ENCODE peak calls at places on chromosomes 7 and 10, in four cellular contexts. A is HepG2, H is K562, O is GM12878. M is an unnamed sample.

GRCh38 chr7:94396044-94396443 is 1.3 kb downstream of the COL1A2 start:
- DNase-seq in A (no peak), H (peak; percentile 34), O (no peak), M (no peak)

GRCh38 chr10:63155388-63156028 is 22.4 kb downstream of the NRBF2 start:
- DNase-seq in A (no peak), H (no peak), O (no peak), M (no peak)

GRCh38 chr7:152760384-152761115 is 998 bp downstream of the ACTR3B start:
- DNase-seq in A (no peak), H (no peak), O (no peak), M (no peak)

GRCh38 chr10:77334501-77334900 is 303.1 kb downstream of the KCNMA1 start:
- DNase-seq in A (no peak), H (no peak), O (no peak), M (no peak)

GRCh38 chr10:89427629-89428028 is 13.3 kb downstream of the IFIT5 start:
- DNase-seq in A (no peak), H (no peak), O (no peak), M (no peak)

GRCh38 chr10:103367379-103367781 is 396 bp upstream of the TAF5 start:
- DNase-seq in A (no peak), H (no peak), O (no peak), M (peak; percentile 17)

GRCh38 chr10:29239569-29240472 is 49.0 kb upstream of the LYZL1 start:
- DNase-seq in A (peak; percentile 57), H (peak; percentile 52), O (no peak), M (peak; percentile 59)

GRCh38 chr7:19377611-19378339 is 232.6 kb upstream of the FERD3L start:
- DNase-seq in A (no peak), H (peak; percentile 6), O (no peak), M (peak; percentile 23)

GRCh38 chr7:132251327-132251659 is 325.0 kb downstream of the PLXNA4 start:
- DNase-seq in A (peak; percentile 87), H (no peak), O (no peak), M (no peak)

GRCh38 chr10:111109506-111110242 is 32.8 kb downstream of the ADRA2A start:
- DNase-seq in A (no peak), H (no peak), O (no peak), M (no peak)

GRCh38 chr7:33979807-33980355 is 74.5 kb downstream of the BMPER start:
- DNase-seq in A (peak; percentile 5), H (no peak), O (no peak), M (no peak)

GRCh38 chr10:95245425-95246055 is 45.3 kb downstream of the PDLIM1 start:
- DNase-seq in A (no peak), H (no peak), O (peak; percentile 81), M (no peak)

GRCh38 chr7:44958645-44959344 is 20.0 kb downstream of the MYO1G start:
- DNase-seq in A (no peak), H (no peak), O (no peak), M (no peak)

GRCh38 chr7:152866125-152866524 is 106.6 kb downstream of the ACTR3B start:
- DNase-seq in A (no peak), H (no peak), O (no peak), M (no peak)

GRCh38 chr7:73737491-73738219 is 947 bp downstream of the ABHD11 start:
- DNase-seq in A (no peak), H (no peak), O (no peak), M (no peak)

GRCh38 chr7:56287429-56288138 is 171.4 kb upstream of the NUPR2 start:
- DNase-seq in A (no peak), H (no peak), O (no peak), M (no peak)

GRCh38 chr7:2114052-2114451 is 118.7 kb downstream of the MAD1L1 start:
- DNase-seq in A (no peak), H (no peak), O (no peak), M (no peak)

GRCh38 chr7:45099891-45100760 is 11.4 kb upstream of the NACAD start:
- DNase-seq in A (no peak), H (no peak), O (no peak), M (no peak)

GRCh38 chr7:29479606-29480200 is 83.9 kb upstream of the PRR15 start:
- DNase-seq in A (no peak), H (no peak), O (no peak), M (no peak)

GRCh38 chr10:50373821-50374501 is 122.6 kb upstream of the ASAH2 start:
- DNase-seq in A (no peak), H (no peak), O (no peak), M (no peak)

GRCh38 chr10:42934842-42935241 is 142.0 kb upstream of the RET start:
- DNase-seq in A (no peak), H (no peak), O (no peak), M (no peak)

GRCh38 chr7:80819503-80819902 is 99.3 kb downstream of the SEMA3C start:
- DNase-seq in A (no peak), H (no peak), O (no peak), M (no peak)

GRCh38 chr7:45430397-45430796 is 143.8 kb upstream of the ADCY1 start:
- DNase-seq in A (no peak), H (no peak), O (no peak), M (no peak)

GRCh38 chr7:136523581-136523980 is 344.9 kb upstream of the CHRM2 start:
- DNase-seq in A (no peak), H (no peak), O (no peak), M (no peak)

GRCh38 chr7:155643804-155644177 is 670 bp upstream of the RBM33 start:
- DNase-seq in A (no peak), H (no peak), O (no peak), M (no peak)

GRCh38 chr7:142796501-142797341 is 26.0 kb downstream of the PRSS2 start:
- DNase-seq in A (no peak), H (no peak), O (no peak), M (no peak)

GRCh38 chr10:94287331-94287730 is 75.4 kb downstream of the NOC3L start:
- DNase-seq in A (no peak), H (no peak), O (no peak), M (no peak)

GRCh38 chr7:137996386-137996851 is 5.5 kb downstream of the CREB3L2 start:
- DNase-seq in A (no peak), H (peak; percentile 62), O (no peak), M (no peak)

GRCh38 chr7:137992042-137992737 is 9.7 kb downstream of the CREB3L2 start:
- DNase-seq in A (peak; percentile 98), H (peak; percentile 76), O (no peak), M (no peak)

GRCh38 chr7:137993395-137993743 is 8.5 kb downstream of the CREB3L2 start:
- DNase-seq in A (no peak), H (no peak), O (no peak), M (no peak)

GRCh38 chr7:137992738-137993394 is 9.0 kb downstream of the CREB3L2 start:
- DNase-seq in A (peak; percentile 78), H (no peak), O (no peak), M (no peak)

DNA sequence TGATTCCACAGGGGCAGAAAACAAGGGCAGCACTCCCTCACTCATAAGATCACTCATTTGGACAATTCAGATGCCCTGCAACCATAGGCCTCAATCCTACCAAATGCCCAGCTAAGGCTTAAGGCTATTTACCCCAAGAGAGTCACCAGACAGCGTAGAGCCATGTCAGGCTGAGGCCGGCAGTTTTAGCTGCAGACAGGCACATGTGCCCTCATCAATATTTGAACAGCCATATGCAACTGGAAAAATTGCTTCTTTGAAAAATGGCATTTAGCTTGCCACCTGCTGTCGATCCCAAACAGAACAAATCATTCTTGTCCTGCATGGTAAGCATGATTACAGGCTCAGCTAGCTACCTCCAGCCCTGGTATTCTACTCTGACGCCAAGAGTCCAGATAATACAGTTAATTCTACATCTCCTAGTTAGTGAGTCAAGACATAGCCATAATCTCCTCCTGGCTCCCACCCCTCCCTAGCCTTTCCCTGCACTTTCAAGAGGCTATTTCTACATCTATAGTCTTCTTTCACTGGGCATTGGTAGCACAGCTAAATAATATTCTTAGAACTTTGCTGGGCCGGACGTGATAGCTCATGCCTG is 7.7 kb downstream of the CREB3L2 start:
- DNase-seq in A (no peak), H (no peak), O (no peak), M (no peak)
- TF ChIP-seq FOXM1 in A (no peak), H (no peak), O (no peak), M (no peak)

GRCh38 chr7:91455411-91455810 is 191.2 kb downstream of the FZD1 start:
- DNase-seq in A (no peak), H (no peak), O (no peak), M (no peak)
- TF ChIP-seq TARDBP in A (no peak), H (no peak), O (no peak), M (no peak)

DNA sequence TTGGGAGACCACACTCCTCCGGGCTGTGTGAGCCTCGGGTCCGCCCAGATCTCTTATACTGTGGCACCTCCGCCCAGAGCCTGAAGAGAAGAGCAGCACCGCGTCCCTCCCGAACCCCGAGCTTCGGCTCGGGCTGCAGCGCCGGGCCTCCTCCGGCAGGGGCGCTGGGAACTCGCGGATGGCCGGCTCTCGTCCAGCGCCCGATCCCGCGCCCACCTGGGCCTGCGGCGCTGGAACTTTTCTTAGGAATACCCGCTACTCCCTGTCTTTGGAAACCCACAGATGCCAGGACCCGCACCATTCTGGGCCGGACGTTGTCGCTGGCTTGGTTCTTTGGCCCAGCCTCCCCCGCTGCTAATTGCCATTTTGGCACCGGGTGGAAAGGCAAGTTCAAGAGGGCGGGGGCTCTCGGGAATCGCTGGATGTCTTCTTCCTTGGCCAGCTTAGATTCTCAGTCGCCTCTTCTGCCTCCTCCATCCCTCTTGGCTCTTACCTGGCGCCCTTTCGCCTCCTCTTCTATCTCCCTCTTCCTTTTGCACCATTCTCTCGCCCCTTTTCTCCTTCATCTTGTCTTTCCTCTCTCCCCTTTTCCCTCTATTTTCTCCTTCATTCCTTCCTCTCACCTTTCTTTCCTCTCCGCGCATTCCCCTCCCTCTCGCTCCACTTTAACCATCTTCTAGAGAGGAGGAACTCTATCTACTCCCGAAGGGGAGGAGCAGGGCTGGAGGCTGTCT is 2.1 kb upstream of the SORCS3 start:
- DNase-seq in A (no peak), H (peak; percentile 27), O (no peak), M (peak; percentile 79)
- TF ChIP-seq FOXM1 in A (no peak), H (no peak), O (no peak), M (no peak)

DNA sequence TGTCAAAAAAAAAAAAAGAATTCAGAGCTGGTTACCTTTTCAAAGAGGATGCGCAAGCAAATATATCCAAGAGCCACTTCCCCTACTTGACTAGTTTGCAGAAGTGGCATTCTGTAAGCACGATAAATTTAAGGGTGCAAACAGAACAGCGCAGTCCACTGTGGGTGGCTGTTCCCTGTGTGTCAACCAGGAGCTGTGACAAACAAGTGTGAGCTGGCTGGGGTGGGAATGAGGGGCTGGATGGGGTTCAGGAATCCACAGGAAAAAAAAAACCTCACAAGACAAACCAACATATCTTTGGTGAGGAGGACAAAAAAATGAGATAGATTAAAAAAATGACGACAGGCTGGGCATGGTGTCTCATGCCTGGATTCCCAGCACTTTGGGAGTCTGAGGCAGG is 15.8 kb downstream of the GUSB start:
- DNase-seq in A (no peak), H (no peak), O (no peak), M (no peak)
- TF ChIP-seq TARDBP in A (no peak), H (no peak), O (no peak), M (no peak)

M was measured in HEK293T.